ENCODE peak calls at places on chromosome 3, in nine cellular contexts. One of them, this sample, is unnamed.

GRCh38 chr3:73542127-73542526 is 82.6 kb downstream of the PDZRN3 start:
- DNase-seq in sigmoid colon: no peak
- DNase-seq in body of pancreas: peak
- DNase-seq in HCT116: no peak
- DNase-seq in H9: peak
- DNase-seq in CD4-positive, CD25-positive, alpha-beta regulatory T cell: no peak
- DNase-seq in endothelial cell of umbilical vein: no peak
- DNase-seq in tibial nerve: no peak
- DNase-seq in IMR-90: no peak
- DNase-seq in this sample: no peak

GRCh38 chr3:124492824-124493223 is 237.4 kb upstream of the UMPS start:
- DNase-seq in sigmoid colon: no peak
- DNase-seq in body of pancreas: peak
- DNase-seq in HCT116: peak
- DNase-seq in H9: peak
- DNase-seq in CD4-positive, CD25-positive, alpha-beta regulatory T cell: no peak
- DNase-seq in endothelial cell of umbilical vein: peak
- DNase-seq in tibial nerve: no peak
- DNase-seq in IMR-90: peak
- DNase-seq in this sample: peak

GRCh38 chr3:71109241-71109976 is 474.1 kb downstream of the FOXP1 start:
- DNase-seq in sigmoid colon: no peak
- DNase-seq in body of pancreas: no peak
- DNase-seq in HCT116: no peak
- DNase-seq in H9: no peak
- DNase-seq in CD4-positive, CD25-positive, alpha-beta regulatory T cell: no peak
- DNase-seq in endothelial cell of umbilical vein: peak
- DNase-seq in tibial nerve: no peak
- DNase-seq in IMR-90: peak
- DNase-seq in this sample: no peak

GRCh38 chr3:63934484-63934883 is 22.3 kb upstream of the SCAANT1 start:
- DNase-seq in sigmoid colon: no peak
- DNase-seq in body of pancreas: no peak
- DNase-seq in HCT116: no peak
- DNase-seq in H9: no peak
- DNase-seq in CD4-positive, CD25-positive, alpha-beta regulatory T cell: no peak
- DNase-seq in endothelial cell of umbilical vein: no peak
- DNase-seq in tibial nerve: no peak
- DNase-seq in IMR-90: no peak
- DNase-seq in this sample: no peak

GRCh38 chr3:12822725-12823373 is 18.5 kb downstream of the RPL32 start:
- DNase-seq in sigmoid colon: no peak
- DNase-seq in body of pancreas: no peak
- DNase-seq in HCT116: peak
- DNase-seq in H9: no peak
- DNase-seq in CD4-positive, CD25-positive, alpha-beta regulatory T cell: no peak
- DNase-seq in endothelial cell of umbilical vein: no peak
- DNase-seq in tibial nerve: no peak
- DNase-seq in IMR-90: peak
- DNase-seq in this sample: no peak

GRCh38 chr3:79560698-79561097 is 207.1 kb downstream of the ROBO1 start:
- DNase-seq in sigmoid colon: no peak
- DNase-seq in body of pancreas: no peak
- DNase-seq in HCT116: no peak
- DNase-seq in H9: no peak
- DNase-seq in CD4-positive, CD25-positive, alpha-beta regulatory T cell: no peak
- DNase-seq in endothelial cell of umbilical vein: no peak
- DNase-seq in tibial nerve: no peak
- DNase-seq in IMR-90: no peak
- DNase-seq in this sample: no peak

GRCh38 chr3:146493221-146493620 is 23.9 kb upstream of the PLSCR2 start:
- DNase-seq in sigmoid colon: no peak
- DNase-seq in body of pancreas: no peak
- DNase-seq in HCT116: no peak
- DNase-seq in H9: no peak
- DNase-seq in CD4-positive, CD25-positive, alpha-beta regulatory T cell: no peak
- DNase-seq in endothelial cell of umbilical vein: no peak
- DNase-seq in tibial nerve: no peak
- DNase-seq in IMR-90: peak
- DNase-seq in this sample: no peak

GRCh38 chr3:111473550-111473949 is 68.4 kb upstream of the CD96 start:
- DNase-seq in sigmoid colon: no peak
- DNase-seq in body of pancreas: no peak
- DNase-seq in HCT116: peak
- DNase-seq in H9: peak
- DNase-seq in CD4-positive, CD25-positive, alpha-beta regulatory T cell: no peak
- DNase-seq in endothelial cell of umbilical vein: no peak
- DNase-seq in tibial nerve: no peak
- DNase-seq in IMR-90: no peak
- DNase-seq in this sample: no peak

GRCh38 chr3:147120029-147120428 is 286.3 kb downstream of the ZIC4 start:
- DNase-seq in sigmoid colon: no peak
- DNase-seq in body of pancreas: no peak
- DNase-seq in HCT116: no peak
- DNase-seq in H9: no peak
- DNase-seq in CD4-positive, CD25-positive, alpha-beta regulatory T cell: no peak
- DNase-seq in endothelial cell of umbilical vein: peak
- DNase-seq in tibial nerve: no peak
- DNase-seq in IMR-90: peak
- DNase-seq in this sample: no peak

GRCh38 chr3:134796313-134797079 is 1.4 kb downstream of the EPHB1 start:
- DNase-seq in sigmoid colon: peak
- DNase-seq in body of pancreas: no peak
- DNase-seq in HCT116: no peak
- DNase-seq in H9: peak
- DNase-seq in CD4-positive, CD25-positive, alpha-beta regulatory T cell: no peak
- DNase-seq in endothelial cell of umbilical vein: peak
- DNase-seq in tibial nerve: no peak
- DNase-seq in IMR-90: no peak
- DNase-seq in this sample: no peak

GRCh38 chr3:32438596-32439344 is 47.1 kb downstream of the CMTM7 start:
- DNase-seq in sigmoid colon: no peak
- DNase-seq in body of pancreas: no peak
- DNase-seq in HCT116: no peak
- DNase-seq in H9: no peak
- DNase-seq in CD4-positive, CD25-positive, alpha-beta regulatory T cell: no peak
- DNase-seq in endothelial cell of umbilical vein: peak
- DNase-seq in tibial nerve: no peak
- DNase-seq in IMR-90: no peak
- DNase-seq in this sample: no peak

GRCh38 chr3:150945226-150945625 is 27.3 kb downstream of the CLRN1 start:
- DNase-seq in sigmoid colon: no peak
- DNase-seq in body of pancreas: no peak
- DNase-seq in HCT116: no peak
- DNase-seq in H9: no peak
- DNase-seq in CD4-positive, CD25-positive, alpha-beta regulatory T cell: no peak
- DNase-seq in endothelial cell of umbilical vein: no peak
- DNase-seq in tibial nerve: peak
- DNase-seq in IMR-90: peak
- DNase-seq in this sample: no peak

GRCh38 chr3:172125963-172126403 is 86.6 kb downstream of the FNDC3B start:
- DNase-seq in sigmoid colon: peak
- DNase-seq in body of pancreas: peak
- DNase-seq in HCT116: no peak
- DNase-seq in H9: no peak
- DNase-seq in CD4-positive, CD25-positive, alpha-beta regulatory T cell: no peak
- DNase-seq in endothelial cell of umbilical vein: peak
- DNase-seq in tibial nerve: peak
- DNase-seq in IMR-90: peak
- DNase-seq in this sample: no peak
- H3K27ac ChIP-seq in sigmoid colon: peak
- H3K27ac ChIP-seq in body of pancreas: peak
- H3K27ac ChIP-seq in HCT116: no peak
- H3K27ac ChIP-seq in H9: no peak
- H3K27ac ChIP-seq in CD4-positive, CD25-positive, alpha-beta regulatory T cell: no peak
- H3K27ac ChIP-seq in endothelial cell of umbilical vein: no peak
- H3K27ac ChIP-seq in tibial nerve: peak
- H3K27ac ChIP-seq in IMR-90: peak
- H3K27ac ChIP-seq in this sample: no peak

DNA sequence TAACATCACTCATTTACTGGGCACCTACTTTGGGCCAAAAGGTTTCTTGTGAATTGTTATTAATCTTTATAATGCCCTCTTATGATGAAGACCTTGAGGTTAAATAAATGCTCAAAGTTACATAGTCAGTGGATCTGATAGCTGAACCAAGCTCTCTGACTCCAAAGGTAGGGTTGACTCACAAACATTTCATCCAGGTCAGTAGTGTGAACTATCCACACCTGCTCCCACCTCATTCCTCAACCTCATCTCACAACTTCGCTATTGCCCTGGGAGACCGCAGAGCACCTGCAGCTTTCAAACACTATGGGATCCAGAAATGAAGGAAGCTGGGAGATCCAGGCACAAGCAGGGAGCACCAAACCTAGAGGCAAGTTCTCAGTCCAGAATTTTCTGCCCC is 93.8 kb upstream of the FGF12 start:
- DNase-seq in sigmoid colon: no peak
- DNase-seq in body of pancreas: no peak
- DNase-seq in HCT116: no peak
- DNase-seq in H9: no peak
- DNase-seq in CD4-positive, CD25-positive, alpha-beta regulatory T cell: no peak
- DNase-seq in endothelial cell of umbilical vein: no peak
- DNase-seq in tibial nerve: no peak
- DNase-seq in IMR-90: no peak
- DNase-seq in this sample: no peak
- H3K27ac ChIP-seq in sigmoid colon: no peak
- H3K27ac ChIP-seq in body of pancreas: no peak
- H3K27ac ChIP-seq in HCT116: no peak
- H3K27ac ChIP-seq in H9: no peak
- H3K27ac ChIP-seq in CD4-positive, CD25-positive, alpha-beta regulatory T cell: no peak
- H3K27ac ChIP-seq in endothelial cell of umbilical vein: no peak
- H3K27ac ChIP-seq in tibial nerve: no peak
- H3K27ac ChIP-seq in IMR-90: no peak
- H3K27ac ChIP-seq in this sample: no peak

GRCh38 chr3:47008851-47009224 is 29.4 kb downstream of the NBEAL2 start:
- DNase-seq in sigmoid colon: no peak
- DNase-seq in body of pancreas: no peak
- DNase-seq in HCT116: no peak
- DNase-seq in H9: no peak
- DNase-seq in CD4-positive, CD25-positive, alpha-beta regulatory T cell: no peak
- DNase-seq in endothelial cell of umbilical vein: no peak
- DNase-seq in tibial nerve: no peak
- DNase-seq in IMR-90: no peak
- DNase-seq in this sample: no peak
- H3K27ac ChIP-seq in sigmoid colon: peak
- H3K27ac ChIP-seq in body of pancreas: peak
- H3K27ac ChIP-seq in HCT116: no peak
- H3K27ac ChIP-seq in H9: no peak
- H3K27ac ChIP-seq in CD4-positive, CD25-positive, alpha-beta regulatory T cell: peak
- H3K27ac ChIP-seq in endothelial cell of umbilical vein: no peak
- H3K27ac ChIP-seq in tibial nerve: peak
- H3K27ac ChIP-seq in IMR-90: no peak
- H3K27ac ChIP-seq in this sample: peak

DNA sequence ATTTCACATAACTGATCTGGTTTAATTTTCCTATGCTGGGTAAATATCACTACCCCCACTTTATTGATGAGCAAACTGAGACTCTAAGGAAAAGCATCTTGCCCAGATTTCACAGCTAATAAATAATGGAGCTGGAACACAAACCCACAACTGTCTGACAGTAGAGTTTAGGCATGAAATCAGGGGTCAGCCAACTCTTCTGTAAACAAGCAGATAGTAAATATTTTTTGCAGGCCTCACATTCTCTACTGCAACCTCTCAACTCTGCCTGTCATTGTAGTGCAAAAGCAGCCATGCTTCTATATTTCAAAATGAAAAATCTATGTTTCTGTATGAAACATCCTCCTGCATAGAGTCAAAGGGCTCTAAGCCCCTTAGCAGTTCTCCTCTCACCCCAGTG is 111.4 kb downstream of the ERC2 start:
- DNase-seq in sigmoid colon: no peak
- DNase-seq in body of pancreas: no peak
- DNase-seq in HCT116: no peak
- DNase-seq in H9: no peak
- DNase-seq in CD4-positive, CD25-positive, alpha-beta regulatory T cell: no peak
- DNase-seq in endothelial cell of umbilical vein: no peak
- DNase-seq in tibial nerve: no peak
- DNase-seq in IMR-90: no peak
- DNase-seq in this sample: no peak
- H3K27ac ChIP-seq in sigmoid colon: no peak
- H3K27ac ChIP-seq in body of pancreas: no peak
- H3K27ac ChIP-seq in HCT116: no peak
- H3K27ac ChIP-seq in H9: no peak
- H3K27ac ChIP-seq in CD4-positive, CD25-positive, alpha-beta regulatory T cell: no peak
- H3K27ac ChIP-seq in endothelial cell of umbilical vein: no peak
- H3K27ac ChIP-seq in tibial nerve: no peak
- H3K27ac ChIP-seq in IMR-90: no peak
- H3K27ac ChIP-seq in this sample: no peak

DNA sequence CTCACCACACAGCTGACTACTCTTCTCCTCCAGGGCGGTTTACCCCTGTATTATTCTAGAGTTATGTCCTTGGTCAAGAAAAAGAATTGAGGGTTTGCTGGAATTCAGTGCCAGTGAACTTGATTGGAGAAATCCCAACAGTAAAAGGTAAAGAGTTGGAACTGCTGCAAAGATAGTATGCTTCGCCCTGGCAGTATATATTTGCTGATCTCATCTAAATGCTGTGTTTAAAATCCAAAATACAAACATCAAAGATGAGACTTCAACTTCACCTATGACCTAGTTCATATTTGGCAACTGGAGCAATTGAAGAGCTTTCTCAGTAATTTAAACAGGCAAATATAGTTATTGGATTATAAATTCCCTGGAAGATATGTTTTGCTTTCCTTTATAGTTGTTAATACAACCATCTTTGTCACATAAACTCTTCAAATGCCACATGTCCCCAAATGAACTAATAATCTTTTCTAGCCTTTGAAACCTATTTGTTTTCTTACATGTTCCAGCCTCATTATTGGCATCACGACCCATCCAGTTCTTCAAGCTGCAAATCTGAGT is 6.5 kb downstream of the KCNH8 start:
- DNase-seq in sigmoid colon: no peak
- DNase-seq in body of pancreas: no peak
- DNase-seq in HCT116: no peak
- DNase-seq in H9: no peak
- DNase-seq in CD4-positive, CD25-positive, alpha-beta regulatory T cell: no peak
- DNase-seq in endothelial cell of umbilical vein: no peak
- DNase-seq in tibial nerve: no peak
- DNase-seq in IMR-90: no peak
- DNase-seq in this sample: no peak
- H3K27ac ChIP-seq in sigmoid colon: no peak
- H3K27ac ChIP-seq in body of pancreas: no peak
- H3K27ac ChIP-seq in HCT116: no peak
- H3K27ac ChIP-seq in H9: no peak
- H3K27ac ChIP-seq in CD4-positive, CD25-positive, alpha-beta regulatory T cell: no peak
- H3K27ac ChIP-seq in endothelial cell of umbilical vein: no peak
- H3K27ac ChIP-seq in tibial nerve: no peak
- H3K27ac ChIP-seq in IMR-90: no peak
- H3K27ac ChIP-seq in this sample: peak

DNA sequence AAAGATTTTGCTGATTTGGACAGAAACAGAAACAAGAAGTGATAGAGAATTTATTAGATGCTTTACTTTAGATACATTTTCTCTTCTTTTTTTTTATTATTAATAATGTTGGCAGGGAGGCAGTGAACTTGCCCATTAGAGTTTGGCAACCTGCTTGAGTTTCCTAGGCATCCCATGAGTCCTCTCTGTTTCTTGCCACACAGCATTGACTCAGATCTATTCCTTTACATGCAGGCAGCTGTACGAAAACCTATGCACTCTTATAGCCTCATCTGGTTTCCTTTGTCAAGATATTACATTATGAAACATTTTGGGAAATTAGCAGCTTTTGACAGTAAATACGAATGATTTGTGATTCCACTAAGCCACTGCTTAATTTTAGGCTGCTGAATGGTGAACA is 23.2 kb downstream of the IL1RAP start:
- DNase-seq in sigmoid colon: no peak
- DNase-seq in body of pancreas: no peak
- DNase-seq in HCT116: no peak
- DNase-seq in H9: no peak
- DNase-seq in CD4-positive, CD25-positive, alpha-beta regulatory T cell: no peak
- DNase-seq in endothelial cell of umbilical vein: no peak
- DNase-seq in tibial nerve: no peak
- DNase-seq in IMR-90: no peak
- DNase-seq in this sample: no peak
- H3K27ac ChIP-seq in sigmoid colon: no peak
- H3K27ac ChIP-seq in body of pancreas: no peak
- H3K27ac ChIP-seq in HCT116: no peak
- H3K27ac ChIP-seq in H9: no peak
- H3K27ac ChIP-seq in CD4-positive, CD25-positive, alpha-beta regulatory T cell: no peak
- H3K27ac ChIP-seq in endothelial cell of umbilical vein: no peak
- H3K27ac ChIP-seq in tibial nerve: no peak
- H3K27ac ChIP-seq in IMR-90: no peak
- H3K27ac ChIP-seq in this sample: no peak

This sample was measured in substantia nigra.